ENCODE peak calls at places on chromosomes 5 and 9, in five cellular contexts. D is activated naive CD4-positive, alpha-beta T cell; P is stromal cell of bone marrow; E is effector memory CD4-positive, alpha-beta T cell; G is right atrium auricular region. T is an unnamed sample.

GRCh38 chr5:107218457-107219193 is 452.1 kb downstream of the EFNA5 start:
- DNase-seq in D (no peak), P (peak; percentile 24), E (no peak), G (no peak), T (no peak)

GRCh38 chr9:692636-693459 is 148.6 kb upstream of the DMRT1 start:
- DNase-seq in D (no peak), P (no peak), E (no peak), G (no peak), T (no peak)

GRCh38 chr5:87369431-87369830 is 43.3 kb downstream of the CCNH start:
- DNase-seq in D (no peak), P (no peak), E (no peak), G (no peak), T (no peak)

GRCh38 chr5:56543431-56544385 is 271.6 kb upstream of the MAP3K1 start:
- DNase-seq in D (no peak), P (no peak), E (no peak), G (no peak), T (no peak)

GRCh38 chr9:125400725-125401124 is 139.1 kb downstream of the GAPVD1 start:
- DNase-seq in D (no peak), P (no peak), E (no peak), G (no peak), T (no peak)

GRCh38 chr5:139685886-139686285 is 37.7 kb downstream of the CXXC5 start:
- DNase-seq in D (no peak), P (no peak), E (no peak), G (no peak), T (no peak)

GRCh38 chr5:74127377-74128338 is 501.7 kb downstream of the ARHGEF28 start:
- DNase-seq in D (no peak), P (no peak), E (no peak), G (no peak), T (no peak)

GRCh38 chr5:67265951-67266350 is 69.4 kb upstream of the CD180 start:
- DNase-seq in D (no peak), P (no peak), E (no peak), G (no peak), T (no peak)

GRCh38 chr9:16341176-16341575 is 529.3 kb downstream of the BNC2 start:
- DNase-seq in D (no peak), P (peak; percentile 31), E (no peak), G (no peak), T (no peak)

GRCh38 chr9:120876842-120877240 is at the start of gene PHF19:
- DNase-seq in D (no peak), P (no peak), E (no peak), G (no peak), T (no peak)

GRCh38 chr5:113020461-113021273 is 44.1 kb downstream of the DCP2 start:
- DNase-seq in D (no peak), P (no peak), E (no peak), G (no peak), T (no peak)

GRCh38 chr9:93597871-93598646 is 21.7 kb downstream of the PHF2 start:
- DNase-seq in D (no peak), P (no peak), E (no peak), G (peak; percentile 56), T (peak; percentile 77)

GRCh38 chr5:168362097-168362885 is 70.8 kb downstream of the WWC1 start:
- DNase-seq in D (no peak), P (no peak), E (no peak), G (no peak), T (no peak)

GRCh38 chr5:172491481-172491880 is 37.2 kb upstream of the SH3PXD2B start:
- DNase-seq in D (no peak), P (no peak), E (no peak), G (no peak), T (peak; percentile 35)

GRCh38 chr9:109101810-109102209 is 17.9 kb downstream of the TMEM245 start:
- DNase-seq in D (no peak), P (no peak), E (no peak), G (no peak), T (no peak)

GRCh38 chr9:2385746-2386145 is 235.8 kb upstream of the VLDLR start:
- DNase-seq in D (no peak), P (no peak), E (no peak), G (no peak), T (no peak)

GRCh38 chr5:127705120-127705892 is 2.1 kb downstream of the CCDC192 start:
- DNase-seq in D (no peak), P (peak; percentile 88), E (no peak), G (no peak), T (no peak)

GRCh38 chr5:149489605-149490037 is 61.6 kb downstream of the CSNK1A1 start:
- DNase-seq in D (no peak), P (no peak), E (no peak), G (no peak), T (no peak)

GRCh38 chr5:14946813-14947640 is 75.4 kb upstream of the ANKH start:
- DNase-seq in D (no peak), P (no peak), E (no peak), G (no peak), T (no peak)

GRCh38 chr9:68780735-68781134 is 75.7 kb downstream of the PIP5K1B start:
- DNase-seq in D (no peak), P (no peak), E (no peak), G (no peak), T (no peak)

GRCh38 chr5:82174128-82174918 is 103.8 kb downstream of the RPS23 start:
- DNase-seq in D (no peak), P (peak; percentile 91), E (no peak), G (peak; percentile 66), T (no peak)

GRCh38 chr5:86403190-86403589 is 214.6 kb upstream of the COX7C start:
- DNase-seq in D (no peak), P (no peak), E (no peak), G (no peak), T (no peak)

GRCh38 chr5:134409321-134409720 is 2.4 kb downstream of the CDKN2AIPNL start:
- DNase-seq in D (no peak), P (no peak), E (no peak), G (no peak), T (no peak)

GRCh38 chr5:7794301-7794700 is 56.6 kb downstream of the CFAP90 start:
- DNase-seq in D (no peak), P (no peak), E (no peak), G (no peak), T (no peak)

GRCh38 chr9:32725066-32725860 is 58.1 kb upstream of the TMEM215 start:
- DNase-seq in D (no peak), P (no peak), E (no peak), G (no peak), T (no peak)